ENCODE peak calls at places on chromosomes 7 and 10, in four cellular contexts. L is K562, H is HepG2, I is A549. B is an unnamed sample.

GRCh38 chr7:131500357-131500756 is 56.1 kb downstream of the PODXL start:
- DNase-seq in L (no peak), H (no peak), I (no peak), B (no peak)

GRCh38 chr10:131355116-131355515 is 43.6 kb upstream of the TCERG1L start:
- DNase-seq in L (no peak), H (no peak), I (no peak), B (no peak)

GRCh38 chr10:116688241-116688711 is 54.1 kb downstream of the HSPA12A start:
- DNase-seq in L (no peak), H (no peak), I (no peak), B (no peak)

GRCh38 chr7:151388430-151388829 is 21.4 kb downstream of the WDR86 start:
- DNase-seq in L (no peak), H (no peak), I (no peak), B (no peak)

GRCh38 chr7:139660317-139661042 is 117.3 kb downstream of the HIPK2 start:
- DNase-seq in L (peak), H (peak), I (no peak), B (no peak)

GRCh38 chr7:35024298-35024697 is 13.0 kb downstream of the DPY19L1 start:
- DNase-seq in L (no peak), H (no peak), I (no peak), B (no peak)

GRCh38 chr7:116727432-116728009 is 55.5 kb downstream of the MET start:
- DNase-seq in L (no peak), H (no peak), I (no peak), B (no peak)

GRCh38 chr7:51369746-51370145 is 53.1 kb upstream of the COBL start:
- DNase-seq in L (no peak), H (no peak), I (peak), B (no peak)

GRCh38 chr10:79292789-79293746 is 54.2 kb upstream of the PPIF start:
- DNase-seq in L (peak), H (peak), I (no peak), B (no peak)

GRCh38 chr7:101739757-101740398 is 77.5 kb upstream of the CUX1 start:
- DNase-seq in L (peak), H (no peak), I (no peak), B (no peak)

GRCh38 chr10:47207280-47207613 is 92.8 kb upstream of the GDF10 start:
- DNase-seq in L (no peak), H (peak), I (no peak), B (no peak)
- TF ChIP-seq MYC in L (no peak), H (no peak), I (no peak), B (no peak)

GRCh38 chr7:125848157-125848556 is 918.5 kb upstream of the POT1 start:
- DNase-seq in L (no peak), H (no peak), I (no peak), B (no peak)

GRCh38 chr7:125847055-125847454 is 917.4 kb upstream of the POT1 start:
- DNase-seq in L (no peak), H (no peak), I (no peak), B (no peak)

GRCh38 chr7:125847706-125848105 is 918.1 kb upstream of the POT1 start:
- DNase-seq in L (no peak), H (no peak), I (no peak), B (no peak)
- TF ChIP-seq POLR2AphosphoS2 in L (no peak), H (no peak), I (no peak), B (no peak)

DNA sequence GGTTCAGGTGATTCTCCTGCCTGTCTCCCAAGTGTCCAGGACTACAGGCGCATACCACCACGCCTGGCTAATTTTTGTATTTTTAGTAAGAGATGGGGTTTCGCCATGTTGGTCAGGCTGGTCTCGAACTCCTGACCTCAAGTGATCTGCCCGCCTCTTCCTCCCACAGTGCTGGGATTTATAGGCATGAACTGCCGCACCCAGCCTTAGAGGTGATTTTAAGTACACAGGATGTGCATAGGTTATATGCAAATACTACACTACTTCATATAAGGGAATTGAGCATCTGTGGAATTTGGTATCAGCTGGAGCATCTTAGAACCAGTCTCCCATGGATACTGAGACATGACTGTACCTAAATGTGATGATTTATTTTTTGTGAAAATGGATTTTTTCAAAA is 21.0 kb downstream of the WAC start:
- DNase-seq in L (no peak), H (no peak), I (no peak), B (no peak)
- TF ChIP-seq MYC in L (no peak), H (no peak), I (no peak), B (no peak)

GRCh38 chr10:87054373-87055295 is 34.5 kb downstream of the FAM25A start:
- DNase-seq in L (no peak), H (no peak), I (no peak), B (no peak)
- TF ChIP-seq POLR2AphosphoS2 in L (no peak), H (no peak), I (no peak), B (no peak)

GRCh38 chr7:112020800-112021199 is 185.4 kb downstream of the DOCK4 start:
- DNase-seq in L (no peak), H (no peak), I (no peak), B (no peak)
- TF ChIP-seq MYC in L (no peak), H (no peak), I (no peak), B (no peak)

GRCh38 chr7:112994666-112995065 is 92.0 kb downstream of the GPR85 start:
- DNase-seq in L (no peak), H (no peak), I (no peak), B (no peak)

GRCh38 chr7:112997831-112998230 is 88.8 kb downstream of the GPR85 start:
- DNase-seq in L (no peak), H (peak), I (no peak), B (no peak)

GRCh38 chr7:112996472-112996871 is 90.2 kb downstream of the GPR85 start:
- DNase-seq in L (no peak), H (no peak), I (no peak), B (no peak)

GRCh38 chr7:112990619-112991018 is 96.0 kb downstream of the GPR85 start:
- DNase-seq in L (no peak), H (no peak), I (no peak), B (no peak)

GRCh38 chr7:112995091-112995824 is 91.4 kb downstream of the GPR85 start:
- DNase-seq in L (no peak), H (no peak), I (no peak), B (no peak)
- TF ChIP-seq POLR2AphosphoS2 in L (no peak), H (no peak), I (no peak), B (no peak)

GRCh38 chr7:114865564-114865963 is 56.3 kb upstream of the MDFIC start:
- DNase-seq in L (no peak), H (peak), I (peak), B (peak)

GRCh38 chr7:114862406-114862805 is 59.5 kb upstream of the MDFIC start:
- DNase-seq in L (no peak), H (no peak), I (no peak), B (no peak)

GRCh38 chr7:114860196-114860595 is 61.7 kb upstream of the MDFIC start:
- DNase-seq in L (no peak), H (no peak), I (no peak), B (no peak)

GRCh38 chr7:114859477-114859876 is 62.4 kb upstream of the MDFIC start:
- DNase-seq in L (no peak), H (no peak), I (no peak), B (no peak)

DNA sequence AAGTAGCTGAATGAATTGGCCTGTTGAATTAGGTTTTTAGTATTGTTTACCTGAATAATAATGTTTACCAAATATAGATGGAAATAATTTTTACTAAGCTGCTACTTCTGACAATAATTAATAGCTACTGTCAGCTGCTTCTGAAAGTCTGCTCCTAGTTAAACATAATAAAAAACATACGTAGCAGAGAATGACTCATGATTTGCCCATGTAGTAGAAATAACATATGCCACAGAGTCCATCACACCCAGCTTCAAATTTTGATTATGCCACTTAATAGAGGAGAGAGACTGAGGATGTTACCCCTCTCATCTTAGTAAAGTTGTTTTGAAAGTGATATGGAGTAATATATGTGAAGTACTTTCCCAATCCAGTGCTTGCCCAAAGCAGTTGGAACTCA is 57.6 kb upstream of the MDFIC start:
- DNase-seq in L (no peak), H (no peak), I (no peak), B (no peak)
- TF ChIP-seq MYC in L (no peak), H (no peak), I (no peak), B (no peak)

DNA sequence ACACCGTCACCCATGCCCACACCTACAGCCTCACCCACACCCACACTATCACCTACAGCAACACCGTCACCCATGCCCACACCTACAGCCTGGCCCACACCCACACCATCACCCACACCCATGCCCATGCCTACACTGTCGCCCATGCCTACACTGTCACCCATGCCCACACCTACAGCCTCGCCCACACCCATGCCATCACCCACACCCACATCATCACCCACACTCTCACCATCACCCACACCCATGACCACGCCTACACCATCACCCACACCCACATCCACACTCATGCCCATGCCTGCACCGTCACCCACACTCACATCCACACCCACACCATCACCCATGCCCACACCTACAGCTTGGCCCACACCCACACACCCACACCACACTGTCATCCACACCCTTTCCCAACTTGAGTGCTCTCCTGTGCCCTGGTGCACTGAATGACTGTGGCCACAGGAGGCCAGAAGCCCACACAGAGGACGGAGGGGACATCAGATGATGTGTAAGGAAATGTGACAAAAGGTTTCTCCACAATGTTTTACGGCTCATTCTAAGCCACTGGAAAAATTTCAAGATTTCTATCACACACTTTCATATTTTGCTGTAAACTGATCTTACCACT is 153.3 kb downstream of the WDR37 start:
- DNase-seq in L (no peak), H (no peak), I (no peak), B (no peak)
- TF ChIP-seq POLR2AphosphoS2 in L (no peak), H (no peak), I (no peak), B (no peak)